ENCODE peak calls at places on chromosomes 4 and X, in seven cellular contexts. F is spleen, Y is upper lobe of left lung, C is Peyer's patch, P is lower leg skin, B is GM12878, Z is IMR-90. G is an unnamed sample.

GRCh38 chrX:136028383-136028984 is 43.2 kb downstream of the SLC9A6 start:
- DNase-seq in F (no peak), Y (no peak), C (no peak), P (no peak), B (no peak), Z (peak; percentile 74), G (no peak)

GRCh38 chr4:3220586-3221494 is 28.1 kb upstream of the MSANTD1 start:
- DNase-seq in F (no peak), Y (no peak), C (no peak), P (no peak), B (no peak), Z (no peak), G (peak; percentile 11)

GRCh38 chrX:14529288-14529989 is at the start of gene GLRA2:
- DNase-seq in F (no peak), Y (no peak), C (no peak), P (no peak), B (no peak), Z (peak; percentile 13), G (no peak)

GRCh38 chr4:114180481-114180880 is 201.0 kb upstream of the ARSJ start:
- DNase-seq in F (no peak), Y (peak; percentile 22), C (no peak), P (no peak), B (no peak), Z (peak; percentile 85), G (peak; percentile 48)

GRCh38 chrX:47361538-47362511 is 8.6 kb upstream of the ZNF157 start:
- DNase-seq in F (peak; percentile 88), Y (peak; percentile 85), C (peak; percentile 49), P (peak; percentile 91), B (peak; percentile 96), Z (peak; percentile 95), G (peak; percentile 65)

GRCh38 chr4:55176497-55176896 is 51.1 kb upstream of the KDR start:
- DNase-seq in F (no peak), Y (no peak), C (no peak), P (no peak), B (no peak), Z (no peak), G (no peak)

GRCh38 chr4:152697284-152698011 is 17.7 kb upstream of the TMEM154 start:
- DNase-seq in F (no peak), Y (no peak), C (no peak), P (no peak), B (no peak), Z (no peak), G (no peak)

GRCh38 chr4:139919513-139919912 is 234.5 kb downstream of the MAML3 start:
- DNase-seq in F (no peak), Y (no peak), C (no peak), P (no peak), B (no peak), Z (peak; percentile 65), G (no peak)

GRCh38 chrX:53190363-53190960 is 34.5 kb downstream of the KDM5C start:
- DNase-seq in F (no peak), Y (no peak), C (no peak), P (no peak), B (no peak), Z (no peak), G (no peak)

GRCh38 chrX:150731795-150732194 is 38.6 kb downstream of the MTMR1 start:
- DNase-seq in F (no peak), Y (no peak), C (no peak), P (no peak), B (no peak), Z (peak; percentile 97), G (no peak)

GRCh38 chrX:101993335-101993734 is 61.5 kb upstream of the ZMAT1 start:
- DNase-seq in F (no peak), Y (no peak), C (no peak), P (no peak), B (no peak), Z (no peak), G (no peak)

GRCh38 chr4:111454961-111455360 is 690.3 kb upstream of the FAM241A start:
- DNase-seq in F (no peak), Y (no peak), C (peak; percentile 42), P (no peak), B (no peak), Z (no peak), G (no peak)

GRCh38 chrX:23610491-23610890 is 56.8 kb upstream of the PRDX4 start:
- DNase-seq in F (no peak), Y (no peak), C (no peak), P (no peak), B (no peak), Z (peak; percentile 3), G (no peak)

GRCh38 chr4:107380190-107380589 is 339.8 kb downstream of the PAPSS1 start:
- DNase-seq in F (no peak), Y (no peak), C (no peak), P (no peak), B (no peak), Z (no peak), G (no peak)

GRCh38 chr4:153152453-153153338 is 51.5 kb upstream of the TRIM2 start:
- DNase-seq in F (peak; percentile 81), Y (peak; percentile 32), C (peak; percentile 68), P (peak; percentile 87), B (no peak), Z (peak; percentile 23), G (peak; percentile 57)

GRCh38 chr4:55078987-55079386 is 46.4 kb downstream of the KDR start:
- DNase-seq in F (no peak), Y (peak; percentile 23), C (no peak), P (peak; percentile 89), B (no peak), Z (peak; percentile 12), G (no peak)

GRCh38 chr4:188428935-188429334 is 289.7 kb downstream of the TRIML1 start:
- DNase-seq in F (no peak), Y (no peak), C (no peak), P (no peak), B (no peak), Z (peak; percentile 64), G (peak; percentile 42)

GRCh38 chr4:143089291-143089690 is 95.4 kb upstream of the USP38 start:
- DNase-seq in F (no peak), Y (no peak), C (no peak), P (no peak), B (no peak), Z (no peak), G (no peak)

GRCh38 chrX:131366387-131366786 is 77.3 kb upstream of the IGSF1 start:
- DNase-seq in F (no peak), Y (no peak), C (no peak), P (no peak), B (no peak), Z (no peak), G (no peak)

GRCh38 chr4:42488114-42488513 is 90.8 kb downstream of the SHISA3 start:
- DNase-seq in F (no peak), Y (no peak), C (no peak), P (no peak), B (peak; percentile 70), Z (no peak), G (no peak)

GRCh38 chr4:20486433-20486832 is 213.8 kb upstream of the PACRGL start:
- DNase-seq in F (no peak), Y (no peak), C (no peak), P (no peak), B (no peak), Z (no peak), G (no peak)

GRCh38 chrX:13007519-13008188 is 32.7 kb downstream of the TMSB4X start:
- DNase-seq in F (no peak), Y (no peak), C (no peak), P (no peak), B (no peak), Z (peak; percentile 33), G (no peak)

GRCh38 chr4:158253350-158253980 is 43.2 kb downstream of the TMEM144 start:
- DNase-seq in F (no peak), Y (no peak), C (no peak), P (no peak), B (no peak), Z (peak; percentile 63), G (peak; percentile 56)

GRCh38 chrX:131614241-131614640 is 70.4 kb downstream of the OR13H1 start:
- DNase-seq in F (no peak), Y (no peak), C (no peak), P (no peak), B (no peak), Z (no peak), G (no peak)

GRCh38 chrX:73847991-73848390 is 285.0 kb downstream of the CHIC1 start:
- DNase-seq in F (no peak), Y (no peak), C (no peak), P (no peak), B (no peak), Z (no peak), G (no peak)
- TF ChIP-seq CTCF in F (no peak), Y (no peak), C (no peak), P (no peak), B (no peak), Z (peak; percentile 7), G (no peak)

GRCh38 chr4:81786770-81787169 is 315.1 kb upstream of the RASGEF1B start:
- DNase-seq in F (no peak), Y (no peak), C (no peak), P (no peak), B (no peak), Z (no peak), G (no peak)

GRCh38 chr4:81783565-81783964 is 311.9 kb upstream of the RASGEF1B start:
- DNase-seq in F (no peak), Y (no peak), C (no peak), P (no peak), B (no peak), Z (no peak), G (no peak)

GRCh38 chr4:81786063-81786763 is 314.5 kb upstream of the RASGEF1B start:
- DNase-seq in F (no peak), Y (no peak), C (no peak), P (no peak), B (no peak), Z (no peak), G (peak; percentile 13)

GRCh38 chr4:81785338-81785737 is 313.6 kb upstream of the RASGEF1B start:
- DNase-seq in F (no peak), Y (no peak), C (no peak), P (no peak), B (no peak), Z (no peak), G (no peak)

GRCh38 chr4:81781824-81782223 is 310.1 kb upstream of the RASGEF1B start:
- DNase-seq in F (no peak), Y (no peak), C (no peak), P (no peak), B (no peak), Z (no peak), G (no peak)
- TF ChIP-seq POLR2A in F (no peak), Y (no peak), C (no peak), P (no peak), B (no peak), Z (no peak), G (no peak)

GRCh38 chr4:26857278-26858034 is 3.2 kb upstream of the STIM2 start:
- DNase-seq in F (peak; percentile 98), Y (peak; percentile 93), C (peak; percentile 93), P (peak; percentile 97), B (peak; percentile 53), Z (peak; percentile 84), G (peak; percentile 94)
- TF ChIP-seq CTCF in F (no peak), Y (peak; percentile 38), C (no peak), P (no peak), B (no peak), Z (no peak), G (peak; percentile 17)

DNA sequence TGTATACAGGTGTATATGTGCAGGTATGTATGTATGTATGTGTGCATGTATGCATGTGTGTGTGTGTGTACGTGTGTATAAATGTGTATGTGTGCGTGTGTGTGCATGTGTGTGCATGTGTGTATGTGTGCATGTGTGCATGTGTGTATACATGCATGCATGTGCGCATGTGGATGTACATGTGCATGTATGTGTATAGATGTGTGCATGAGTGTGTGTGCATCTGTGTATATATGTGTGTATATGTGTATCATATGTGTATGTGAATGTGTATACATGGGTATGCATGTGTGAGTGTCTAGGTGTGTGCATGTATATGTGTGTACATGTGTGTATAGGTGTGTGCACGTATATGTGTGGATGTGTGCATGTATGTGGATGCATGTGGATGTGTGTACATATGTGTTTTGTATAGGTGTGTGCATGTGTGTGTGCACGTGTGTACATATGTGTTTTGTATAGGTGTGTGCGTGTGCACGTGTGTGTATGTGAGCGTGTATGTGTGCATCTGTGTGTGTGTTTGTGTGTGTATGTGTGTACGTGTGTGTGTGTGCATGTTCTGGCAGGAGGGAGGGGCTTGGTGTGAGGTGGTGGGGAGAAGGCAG is 6.0 kb downstream of the BGN start:
- DNase-seq in F (no peak), Y (no peak), C (no peak), P (no peak), B (no peak), Z (no peak), G (no peak)
- TF ChIP-seq POLR2A in F (no peak), Y (no peak), C (no peak), P (no peak), B (no peak), Z (no peak), G (no peak)